ENCODE peak calls at places on chromosome 14, in six cellular contexts. G is HepG2, N is GM12891, D is GM12878, X is H1, I is K562. U is an unnamed sample.

GRCh38 chr14:101250948-101251811 is 310.1 kb upstream of the DIO3 start:
- DNase-seq in G (no peak), N (no peak), D (no peak), X (no peak), I (no peak), U (no peak)

GRCh38 chr14:66471584-66471983 is 14.6 kb upstream of the CCDC196 start:
- DNase-seq in G (no peak), N (no peak), D (no peak), X (no peak), I (no peak), U (no peak)

GRCh38 chr14:59964251-59965007 is 44.5 kb downstream of the LRRC9 start:
- DNase-seq in G (no peak), N (no peak), D (no peak), X (no peak), I (no peak), U (no peak)

GRCh38 chr14:104076743-104077142 is 8.8 kb upstream of the ASPG start:
- DNase-seq in G (no peak), N (no peak), D (no peak), X (no peak), I (no peak), U (no peak)

GRCh38 chr14:101965145-101965531 is 765 bp downstream of the DYNC1H1 start:
- DNase-seq in G (peak; percentile 54), N (peak; percentile 56), D (no peak), X (no peak), I (peak; percentile 39), U (peak; percentile 59)

GRCh38 chr14:54593860-54594259 is 26.9 kb downstream of the SAMD4A start:
- DNase-seq in G (no peak), N (no peak), D (no peak), X (no peak), I (no peak), U (no peak)

GRCh38 chr14:103250888-103251287 is 83.1 kb upstream of the EIF5 start:
- DNase-seq in G (no peak), N (no peak), D (no peak), X (no peak), I (no peak), U (no peak)

GRCh38 chr14:50804181-50804721 is 26.7 kb downstream of the NIN start:
- DNase-seq in G (no peak), N (no peak), D (no peak), X (no peak), I (no peak), U (no peak)

GRCh38 chr14:35333797-35334743 is 41.9 kb downstream of the PSMA6 start:
- DNase-seq in G (peak; percentile 78), N (no peak), D (no peak), X (no peak), I (no peak), U (no peak)

GRCh38 chr14:103995876-103996275 is 53.5 kb upstream of the RD3L start:
- DNase-seq in G (no peak), N (no peak), D (no peak), X (no peak), I (no peak), U (no peak)

DNA sequence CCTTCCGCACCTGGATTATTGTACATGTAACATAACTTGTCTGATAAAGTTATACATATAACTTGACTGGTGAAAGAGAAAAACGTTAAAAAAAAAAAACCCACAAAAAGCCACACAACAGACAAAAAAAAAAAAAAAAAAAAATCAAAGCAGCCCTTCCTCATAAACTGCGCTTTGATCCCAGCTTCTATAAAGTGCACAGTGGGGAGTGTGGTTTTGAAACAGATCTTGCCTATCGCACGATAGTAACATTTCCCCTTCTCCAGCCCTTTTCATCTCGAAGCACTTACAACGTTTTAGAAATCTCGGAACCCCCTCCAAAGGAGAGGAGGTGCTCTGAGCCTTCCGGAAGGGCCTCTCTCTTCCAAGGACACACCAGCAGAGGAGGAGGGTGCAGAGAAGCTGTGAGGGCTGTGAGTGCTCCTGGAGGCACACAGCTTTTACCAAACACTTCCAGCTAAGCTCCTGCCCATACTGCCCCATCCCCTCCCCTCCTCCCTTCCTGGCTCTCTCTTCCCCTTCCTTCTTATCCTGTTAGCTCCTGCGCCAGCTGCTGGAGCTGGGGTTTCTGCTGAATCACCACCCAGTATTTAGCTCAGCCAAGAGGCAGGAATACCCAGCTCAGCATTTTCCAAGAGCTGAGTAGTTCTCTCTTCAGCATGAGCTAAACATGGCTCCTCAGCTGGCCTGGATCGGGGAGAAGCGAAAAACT is 28.4 kb downstream of the SLC7A8 start:
- DNase-seq in G (no peak), N (no peak), D (no peak), X (no peak), I (peak; percentile 59), U (no peak)
- TF ChIP-seq POLR2A in G (no peak), N (no peak), D (no peak), X (no peak), I (no peak), U (no peak)

GRCh38 chr14:105492966-105493871 is 2.2 kb downstream of the TEDC1 start:
- DNase-seq in G (no peak), N (no peak), D (no peak), X (no peak), I (no peak), U (no peak)
- TF ChIP-seq TAF1 in G (no peak), N (no peak), D (no peak), X (no peak), I (no peak), U (no peak)

GRCh38 chr14:90597961-90598360 is 201.1 kb downstream of the CALM1 start:
- DNase-seq in G (no peak), N (no peak), D (no peak), X (no peak), I (no peak), U (no peak)
- TF ChIP-seq POLR2AphosphoS5 in G (no peak), N (no peak), D (no peak), X (no peak), I (no peak), U (no peak)

GRCh38 chr14:80637726-80638619 is 303.6 kb downstream of the CEP128 start:
- DNase-seq in G (no peak), N (no peak), D (no peak), X (no peak), I (no peak), U (no peak)
- TF ChIP-seq POLR2A in G (no peak), N (no peak), D (no peak), X (no peak), I (no peak), U (no peak)

GRCh38 chr14:57060276-57060956 is 208.3 kb downstream of the EXOC5 start:
- DNase-seq in G (no peak), N (peak; percentile 27), D (peak; percentile 52), X (no peak), I (peak; percentile 14), U (no peak)

GRCh38 chr14:57061009-57061711 is 207.5 kb downstream of the EXOC5 start:
- DNase-seq in G (no peak), N (no peak), D (no peak), X (no peak), I (no peak), U (no peak)

GRCh38 chr14:57057803-57058202 is 210.9 kb downstream of the EXOC5 start:
- DNase-seq in G (no peak), N (no peak), D (no peak), X (no peak), I (no peak), U (no peak)

GRCh38 chr14:57052705-57053302 is 215.9 kb downstream of the EXOC5 start:
- DNase-seq in G (no peak), N (no peak), D (no peak), X (no peak), I (no peak), U (no peak)

GRCh38 chr14:57058319-57058718 is 210.4 kb downstream of the EXOC5 start:
- DNase-seq in G (no peak), N (no peak), D (no peak), X (no peak), I (no peak), U (no peak)
- TF ChIP-seq TAF1 in G (no peak), N (no peak), D (no peak), X (no peak), I (no peak), U (no peak)

GRCh38 chr14:23174266-23174665 is 9.2 kb downstream of the SLC7A8 start:
- DNase-seq in G (no peak), N (no peak), D (no peak), X (no peak), I (no peak), U (no peak)
- TF ChIP-seq POLR2AphosphoS5 in G (no peak), N (no peak), D (no peak), X (no peak), I (no peak), U (no peak)

U was measured in GM12892.